ENCODE peak calls at places on chromosomes 7 and 10, in five cellular contexts. P is mesenchymal stem cell, M is neuronal stem cell, S is IMR-90, Y is H1. C is an unnamed sample.

GRCh38 chr10:100359529-100360150 is 12.6 kb downstream of the SCD start:
- DNase-seq in P (no peak), M (no peak), S (no peak), Y (no peak), C (no peak)

GRCh38 chr10:124693801-124694416 is 50.3 kb downstream of the FAM53B start:
- DNase-seq in P (no peak), M (no peak), S (no peak), Y (no peak), C (no peak)

GRCh38 chr10:22666287-22667092 is 47.9 kb downstream of the PIP4K2A start:
- DNase-seq in P (no peak), M (no peak), S (peak), Y (no peak), C (no peak)

GRCh38 chr10:10942441-10942840 is 75.2 kb upstream of the CELF2 start:
- DNase-seq in P (no peak), M (no peak), S (peak), Y (no peak), C (no peak)

GRCh38 chr7:31776616-31777015 is 89.6 kb downstream of the PPP1R17 start:
- DNase-seq in P (peak), M (no peak), S (peak), Y (no peak), C (no peak)

GRCh38 chr7:156156734-156157408 is 344.6 kb upstream of the SHH start:
- DNase-seq in P (no peak), M (peak), S (no peak), Y (peak), C (peak)

GRCh38 chr7:147415991-147416390 is 1174.6 kb upstream of the C7orf33 start:
- DNase-seq in P (no peak), M (no peak), S (peak), Y (no peak), C (no peak)

GRCh38 chr7:75604408-75604807 is 112.3 kb downstream of the SPDYE5 start:
- DNase-seq in P (no peak), M (no peak), S (no peak), Y (no peak), C (no peak)

GRCh38 chr7:77217474-77218185 is 18.0 kb upstream of the FGL2 start:
- DNase-seq in P (no peak), M (no peak), S (peak), Y (no peak), C (no peak)

GRCh38 chr10:84900141-84900540 is 571.8 kb downstream of the CCSER2 start:
- DNase-seq in P (no peak), M (no peak), S (no peak), Y (no peak), C (no peak)

GRCh38 chr10:100972115-100972903 is 3.0 kb downstream of the SEMA4G start:
- DNase-seq in P (no peak), M (no peak), S (no peak), Y (no peak), C (no peak)

GRCh38 chr7:46627038-46627315 is 705.9 kb upstream of the IGFBP3 start:
- DNase-seq in P (peak), M (no peak), S (peak), Y (no peak), C (no peak)

GRCh38 chr7:116525298-116525912 is 569 bp downstream of the CAV1 start:
- DNase-seq in P (peak), M (no peak), S (no peak), Y (no peak), C (peak)

GRCh38 chr7:115749924-115750323 is 280.6 kb downstream of the TFEC start:
- DNase-seq in P (no peak), M (no peak), S (peak), Y (no peak), C (no peak)

GRCh38 chr10:62816179-62817119 is at the start of gene EGR2:
- DNase-seq in P (peak), M (peak), S (peak), Y (peak), C (peak)

GRCh38 chr10:62813453-62813852 is 2.7 kb downstream of the EGR2 start:
- DNase-seq in P (no peak), M (no peak), S (no peak), Y (no peak), C (no peak)

GRCh38 chr10:62815373-62816111 is 624 bp downstream of the EGR2 start:
- DNase-seq in P (peak), M (no peak), S (no peak), Y (peak), C (peak)

GRCh38 chr10:62813981-62814380 is 2.2 kb downstream of the EGR2 start:
- DNase-seq in P (no peak), M (no peak), S (no peak), Y (no peak), C (no peak)

DNA sequence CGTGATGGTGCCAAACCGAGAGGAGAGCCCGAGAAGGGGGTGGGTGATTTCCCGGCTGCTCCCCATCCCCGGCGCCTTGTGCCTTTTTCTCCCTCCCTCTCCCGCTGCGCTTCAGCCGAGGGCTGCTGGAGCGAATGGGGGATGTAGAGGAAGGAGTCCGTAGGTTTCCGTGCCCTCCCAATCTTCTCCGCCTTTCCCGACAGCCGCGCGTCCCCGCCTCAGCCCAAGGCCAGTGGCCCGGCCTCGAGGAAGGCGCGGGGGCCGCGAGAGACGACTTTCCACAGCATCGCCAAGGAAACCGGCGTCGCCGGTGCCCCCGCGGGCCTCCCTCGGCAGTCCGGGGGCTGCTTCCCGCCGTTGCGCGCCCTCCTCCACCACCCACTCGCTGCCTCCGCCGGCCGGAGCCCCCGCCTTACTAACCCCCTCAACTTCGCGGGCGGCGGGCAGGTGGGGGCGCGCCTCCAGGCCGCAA is 1.2 kb downstream of the EGR2 start:
- DNase-seq in P (peak), M (peak), S (no peak), Y (peak), C (no peak)
- H2AFZ ChIP-seq in P (peak), M (peak), S (peak), Y (no peak), C (no peak)

GRCh38 chr10:102243304-102243703 is 2.0 kb upstream of the PITX3 start:
- DNase-seq in P (peak), M (no peak), S (peak), Y (no peak), C (no peak)

GRCh38 chr10:102246261-102246660 is 929 bp downstream of the GBF1 start:
- DNase-seq in P (peak), M (no peak), S (peak), Y (no peak), C (no peak)

GRCh38 chr10:102245101-102245931 is at the start of gene GBF1:
- DNase-seq in P (peak), M (peak), S (peak), Y (peak), C (peak)

GRCh38 chr10:102247724-102248123 is 2.4 kb downstream of the GBF1 start:
- DNase-seq in P (no peak), M (no peak), S (no peak), Y (no peak), C (no peak)

DNA sequence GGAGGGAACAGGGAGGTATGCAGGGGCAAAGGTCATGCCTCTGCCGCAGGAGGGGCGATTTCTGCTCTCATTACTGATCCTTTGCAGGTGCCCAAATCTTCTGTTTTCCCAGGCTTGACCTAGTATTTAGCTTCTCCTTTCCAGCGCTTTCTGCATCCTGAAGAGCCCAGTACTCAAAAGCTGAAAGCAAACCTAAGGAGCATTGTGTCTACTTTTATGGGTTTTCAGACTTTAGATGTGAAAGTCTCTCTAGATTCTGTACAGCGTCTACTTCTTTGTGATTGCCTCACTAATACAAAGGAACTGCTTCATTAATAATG is 560 bp downstream of the GBF1 start:
- DNase-seq in P (no peak), M (no peak), S (no peak), Y (no peak), C (no peak)
- H2AK5ac ChIP-seq in P (peak), M (no peak), S (peak), Y (no peak), C (no peak)

GRCh38 chr10:132814469-132814856 is 28.5 kb upstream of the NKX6-2 start:
- DNase-seq in P (no peak), M (no peak), S (no peak), Y (no peak), C (no peak)
- H2AFZ ChIP-seq in P (no peak), M (no peak), S (no peak), Y (no peak), C (no peak)

DNA sequence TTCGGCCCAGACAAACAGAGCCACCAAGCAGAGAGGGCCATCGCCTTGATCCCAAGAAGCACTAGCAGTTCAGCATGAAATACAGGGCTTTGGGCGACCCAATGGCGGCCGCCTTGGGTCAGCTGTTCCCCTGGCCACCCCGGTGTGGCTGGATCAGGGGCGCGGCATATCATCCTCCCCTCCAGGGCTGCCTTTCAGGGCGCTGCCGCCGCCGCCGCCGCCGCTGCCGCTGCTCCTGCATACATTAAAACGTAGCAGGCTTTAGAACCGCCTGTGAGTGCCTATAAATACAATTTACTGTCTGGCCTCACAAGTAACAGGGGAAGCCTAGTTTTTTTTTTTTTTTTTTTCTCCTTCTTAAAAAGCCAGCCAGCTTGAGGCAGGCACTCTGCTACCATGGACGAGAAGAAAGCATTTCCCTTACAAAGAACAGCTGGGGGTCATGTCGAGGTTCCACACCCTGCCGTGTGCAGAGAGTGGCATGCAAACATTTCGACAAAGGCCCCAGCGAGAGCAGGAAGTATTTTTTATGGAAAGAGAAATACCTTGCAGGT is 57.7 kb upstream of the EFCAB10 start:
- DNase-seq in P (peak), M (peak), S (no peak), Y (peak), C (peak)
- H2AK5ac ChIP-seq in P (no peak), M (no peak), S (no peak), Y (peak), C (no peak)

DNA sequence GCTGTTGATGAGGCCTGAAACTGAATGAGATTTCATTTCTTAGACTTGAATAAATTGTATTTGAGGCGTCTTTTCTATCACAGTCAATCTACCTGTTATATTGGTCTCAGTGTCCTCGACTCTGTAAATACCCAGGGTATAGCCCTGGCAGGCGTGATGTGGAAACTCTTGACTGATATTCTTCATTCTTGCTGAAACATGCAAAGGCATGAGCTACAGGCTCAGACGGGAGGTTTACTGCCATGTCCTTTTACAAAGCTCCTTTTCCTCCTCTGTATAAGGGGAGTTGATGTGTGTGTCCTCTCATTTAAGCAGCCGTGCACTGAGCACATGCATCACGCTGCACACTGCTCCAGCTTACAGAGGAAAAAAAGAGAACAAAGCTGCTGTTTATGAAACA is 440.5 kb upstream of the AKR1E2 start:
- DNase-seq in P (no peak), M (no peak), S (no peak), Y (no peak), C (no peak)
- H2AFZ ChIP-seq in P (no peak), M (no peak), S (no peak), Y (no peak), C (no peak)

GRCh38 chr7:50739744-50740455 is 42.8 kb downstream of the GRB10 start:
- DNase-seq in P (no peak), M (no peak), S (no peak), Y (no peak), C (no peak)
- H2AK5ac ChIP-seq in P (no peak), M (no peak), S (no peak), Y (no peak), C (no peak)

GRCh38 chr10:95759233-95759826 is 3.4 kb downstream of the ENTPD1 start:
- DNase-seq in P (no peak), M (no peak), S (no peak), Y (no peak), C (no peak)

GRCh38 chr10:95756061-95756751 is at the start of gene ENTPD1:
- DNase-seq in P (peak), M (no peak), S (peak), Y (no peak), C (peak)

GRCh38 chr10:95758351-95759025 is 2.5 kb downstream of the ENTPD1 start:
- DNase-seq in P (no peak), M (no peak), S (peak), Y (no peak), C (no peak)

GRCh38 chr10:95755511-95756004 is 405 bp upstream of the ENTPD1 start:
- DNase-seq in P (peak), M (no peak), S (no peak), Y (no peak), C (peak)

DNA sequence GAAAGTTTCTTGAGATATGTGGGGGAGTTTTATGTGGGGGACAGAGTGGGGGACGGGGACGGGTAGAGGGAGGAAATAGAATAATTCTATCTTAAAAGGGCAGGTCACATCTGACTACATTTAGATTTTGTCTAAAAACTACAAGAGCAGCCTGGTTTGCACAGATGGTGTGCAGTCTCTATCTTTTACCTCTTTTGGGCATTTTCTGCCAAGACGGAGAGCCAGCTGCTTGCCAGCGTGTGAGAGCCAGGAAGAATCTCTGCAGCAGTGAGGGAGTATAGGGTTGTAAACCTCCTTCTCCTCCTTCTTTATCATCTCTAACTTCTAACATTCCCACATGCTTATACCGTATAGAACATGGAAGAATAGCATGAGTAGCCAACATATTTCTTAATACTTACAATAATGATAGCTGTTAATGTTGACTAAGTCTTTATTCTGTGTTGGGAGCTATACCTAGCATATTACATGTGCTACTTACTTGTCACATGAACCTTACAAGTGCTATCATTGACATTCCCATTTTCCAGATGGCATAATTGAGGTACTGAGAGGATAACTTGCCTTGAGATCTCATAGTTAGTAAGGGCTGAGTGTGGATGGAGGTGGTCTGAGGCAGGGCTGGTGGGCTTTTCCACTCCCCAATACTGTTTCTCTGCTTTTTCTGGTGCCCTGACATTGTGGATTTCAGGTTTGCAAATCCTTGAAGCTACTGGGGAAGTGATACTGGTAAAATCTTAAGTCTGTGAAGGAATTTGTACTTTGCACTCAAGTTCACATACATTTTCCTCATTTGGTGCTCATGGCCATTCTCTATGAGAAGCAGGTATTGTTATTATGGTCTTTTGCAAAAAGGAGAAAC is 1.1 kb downstream of the ENTPD1 start:
- DNase-seq in P (no peak), M (no peak), S (no peak), Y (no peak), C (no peak)
- H2AFZ ChIP-seq in P (no peak), M (peak), S (no peak), Y (no peak), C (no peak)

GRCh38 chr10:102775973-102776669 is 32.4 kb downstream of the WBP1L start:
- DNase-seq in P (peak), M (no peak), S (peak), Y (no peak), C (peak)

GRCh38 chr10:102773986-102774385 is 30.2 kb downstream of the WBP1L start:
- DNase-seq in P (peak), M (no peak), S (peak), Y (no peak), C (no peak)

GRCh38 chr10:102773320-102773719 is 29.6 kb downstream of the WBP1L start:
- DNase-seq in P (no peak), M (no peak), S (peak), Y (no peak), C (no peak)

GRCh38 chr10:102776779-102777417 is 33.1 kb downstream of the WBP1L start:
- DNase-seq in P (peak), M (peak), S (peak), Y (peak), C (peak)

GRCh38 chr10:102775201-102775972 is 31.6 kb downstream of the WBP1L start:
- DNase-seq in P (peak), M (no peak), S (peak), Y (no peak), C (no peak)
- H2AK5ac ChIP-seq in P (peak), M (no peak), S (peak), Y (no peak), C (no peak)

GRCh38 chr10:126014309-126014708 is 117.9 kb downstream of the FANK1 start:
- DNase-seq in P (peak), M (no peak), S (peak), Y (no peak), C (no peak)

GRCh38 chr10:126011995-126012394 is 115.6 kb downstream of the FANK1 start:
- DNase-seq in P (no peak), M (no peak), S (no peak), Y (no peak), C (no peak)

GRCh38 chr10:126016156-126016805 is 119.9 kb downstream of the FANK1 start:
- DNase-seq in P (no peak), M (no peak), S (no peak), Y (no peak), C (no peak)

GRCh38 chr10:126012485-126012884 is 116.1 kb downstream of the FANK1 start:
- DNase-seq in P (peak), M (no peak), S (peak), Y (no peak), C (no peak)

DNA sequence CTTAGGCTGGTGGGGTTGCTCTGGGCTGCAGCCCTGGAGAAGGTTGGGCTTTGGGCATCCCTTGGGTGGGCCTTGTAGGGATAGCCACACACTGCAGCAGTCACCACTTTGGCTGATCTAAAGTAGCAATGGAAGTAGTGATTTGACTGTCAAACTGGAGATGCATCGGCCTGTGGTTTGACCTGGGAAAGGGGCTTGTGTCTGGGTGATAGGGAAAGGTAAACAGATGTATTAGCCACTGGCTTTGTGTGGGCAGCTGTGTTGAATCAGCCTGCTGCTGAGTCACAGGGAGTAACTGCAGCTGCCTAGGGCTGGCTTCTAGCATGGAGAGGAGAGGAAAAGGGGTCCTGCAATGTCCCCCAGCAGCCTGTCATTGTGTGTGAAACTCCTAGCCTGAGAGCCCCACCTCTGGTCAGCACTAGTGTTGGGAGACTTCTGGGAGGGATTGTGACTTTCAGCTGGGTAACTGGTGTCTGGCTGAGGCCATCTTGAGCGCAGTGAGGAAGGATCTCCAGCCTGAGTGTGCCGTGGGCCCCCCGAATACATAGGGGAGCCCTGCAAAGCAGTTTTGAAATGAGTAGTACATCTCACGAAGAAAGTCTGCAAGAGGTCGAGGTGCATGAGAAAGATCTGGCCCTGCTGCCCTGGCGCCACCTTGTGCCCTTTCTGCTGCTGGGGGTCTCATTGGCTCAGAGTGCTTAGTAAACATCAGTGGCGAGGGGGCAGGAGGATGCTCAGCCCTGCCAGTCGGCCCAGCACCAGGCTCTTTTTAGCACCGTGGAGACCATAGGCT is 117.3 kb downstream of the FANK1 start:
- DNase-seq in P (peak), M (no peak), S (peak), Y (peak), C (peak)
- H2AFZ ChIP-seq in P (no peak), M (peak), S (peak), Y (peak), C (no peak)

C was measured in H9.